ENCODE peak calls at places on chromosome 17, in seven cellular contexts. M is breast epithelium; U is CD8-positive, alpha-beta T cell; Q is adrenal gland; A is transverse colon; B is lung; W is HAP-1. H is an unnamed sample.

GRCh38 chr17:77513045-77513444 is 372.3 kb downstream of the SEC14L1 start:
- DNase-seq in W (no peak), A (no peak), U (no peak), Q (no peak), B (no peak), M (no peak), H (no peak)

GRCh38 chr17:36594626-36595401 is 3.1 kb downstream of the DHRS11 start:
- DNase-seq in U (no peak), W (no peak), A (peak; percentile 23), B (no peak), Q (no peak), M (peak; percentile 27), H (no peak)

GRCh38 chr17:76539631-76540271 is at the start of gene PRCD:
- DNase-seq in B (no peak), M (no peak), W (no peak), U (no peak), A (no peak), Q (no peak), H (peak; percentile 27)

GRCh38 chr17:76241205-76241539 is 879 bp upstream of the RNF157 start:
- DNase-seq in A (peak; percentile 41), B (no peak), W (no peak), M (no peak), U (no peak), Q (peak; percentile 55), H (no peak)

GRCh38 chr17:80795090-80795609 is 196.5 kb upstream of the CHMP6 start:
- DNase-seq in B (no peak), Q (no peak), U (no peak), M (peak; percentile 19), W (no peak), A (no peak), H (no peak)

GRCh38 chr17:33292184-33292980 is 713 bp downstream of the ASIC2 start:
- DNase-seq in M (no peak), A (peak; percentile 26), Q (no peak), B (no peak), W (no peak), U (no peak), H (peak; percentile 70)

GRCh38 chr17:80957461-80957941 is 34.1 kb upstream of the CHMP6 start:
- DNase-seq in U (no peak), M (no peak), B (no peak), A (no peak), Q (no peak), W (no peak), H (no peak)

GRCh38 chr17:48037036-48037881 is at the start of gene COPZ2:
- DNase-seq in U (peak; percentile 56), B (peak; percentile 63), W (no peak), A (peak; percentile 69), Q (peak; percentile 83), M (peak; percentile 68), H (peak; percentile 54)

GRCh38 chr17:80029235-80029974 is 6.3 kb downstream of the TBC1D16 start:
- DNase-seq in Q (peak; percentile 81), U (no peak), W (no peak), A (peak; percentile 68), B (peak; percentile 81), M (peak; percentile 82), H (peak; percentile 73)

GRCh38 chr17:82949361-82949760 is 109.5 kb upstream of the ZNF750 start:
- DNase-seq in U (no peak), W (no peak), B (no peak), M (no peak), A (no peak), Q (no peak), H (no peak)

GRCh38 chr17:82948081-82948511 is 108.3 kb upstream of the ZNF750 start:
- DNase-seq in B (no peak), Q (no peak), W (no peak), U (no peak), M (no peak), A (peak; percentile 6), H (peak; percentile 31)

GRCh38 chr17:82948957-82949356 is 109.1 kb upstream of the ZNF750 start:
- DNase-seq in Q (no peak), M (no peak), U (no peak), W (no peak), A (no peak), B (no peak), H (no peak)

GRCh38 chr17:82950525-82951102 is 110.8 kb upstream of the ZNF750 start:
- DNase-seq in M (no peak), W (no peak), Q (no peak), U (no peak), B (no peak), A (no peak), H (no peak)

GRCh38 chr17:82949984-82950383 is 110.2 kb upstream of the ZNF750 start:
- DNase-seq in U (no peak), Q (no peak), B (no peak), W (no peak), M (no peak), A (no peak), H (no peak)
- H3K9me3 ChIP-seq in U (peaks cover 4% of the 10 kb centered on the region), Q (no peaks in the 10 kb centered on the region), B (no peaks in the 10 kb centered on the region), W (peaks cover 16% of the 10 kb centered on the region), M (peaks cover 18% of the 10 kb centered on the region), A (peaks cover 4% of the 10 kb centered on the region), H (peaks cover 35% of the 10 kb centered on the region)

GRCh38 chr17:5184284-5184683 is 7.4 kb downstream of the ZNF594 start:
- DNase-seq in Q (no peak), M (no peak), B (no peak), W (no peak), U (peak; percentile 16), A (no peak), H (no peak)

GRCh38 chr17:5181509-5182305 is 10.0 kb downstream of the ZNF594 start:
- DNase-seq in U (no peak), M (no peak), B (no peak), A (no peak), W (no peak), Q (no peak), H (no peak)

GRCh38 chr17:5179003-5179402 is 12.7 kb downstream of the ZNF594 start:
- DNase-seq in B (no peak), U (no peak), M (no peak), A (no peak), W (no peak), Q (no peak), H (no peak)

GRCh38 chr17:5183410-5183793 is 8.3 kb downstream of the ZNF594 start:
- DNase-seq in Q (no peak), B (no peak), A (no peak), M (no peak), U (no peak), W (no peak), H (no peak)

GRCh38 chr17:5182597-5183409 is 8.9 kb downstream of the ZNF594 start:
- DNase-seq in A (no peak), W (no peak), M (no peak), Q (no peak), U (no peak), B (no peak), H (no peak)
- H3K9me3 ChIP-seq in A (peaks cover 97% of the 10 kb centered on the region), W (peaks cover 65% of the 10 kb centered on the region), M (peaks cover 89% of the 10 kb centered on the region), Q (peaks cover 16% of the 10 kb centered on the region), U (peaks cover 41% of the 10 kb centered on the region), B (peaks cover 40% of the 10 kb centered on the region), H (peaks cover 100% of the 10 kb centered on the region)

DNA sequence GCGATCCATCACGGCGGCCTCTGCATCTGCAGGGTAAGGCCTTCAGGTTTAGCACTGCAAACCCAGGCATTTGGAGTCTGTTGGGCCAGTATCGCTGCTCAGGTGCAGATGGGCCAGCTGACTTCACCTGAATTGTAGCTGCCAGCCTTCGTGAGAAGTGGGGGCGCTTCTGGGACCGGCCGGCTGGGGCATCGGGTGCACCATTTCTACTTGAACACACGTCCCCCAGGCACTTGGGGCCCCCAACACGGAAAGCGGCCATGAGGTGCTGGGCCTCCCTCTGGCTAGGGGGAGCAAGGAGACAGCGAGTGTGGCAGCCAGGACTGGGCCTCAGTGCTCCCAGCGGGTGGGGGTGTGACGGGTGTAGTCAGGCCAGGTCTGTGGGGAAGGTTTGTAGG is 767.6 kb downstream of the KCNJ18 start:
- DNase-seq in U (no peak), A (no peak), M (no peak), Q (no peak), B (no peak), W (no peak), H (no peak)
- H3K9me3 ChIP-seq in U (no peaks in the 10 kb centered on the region), A (no peaks in the 10 kb centered on the region), M (no peaks in the 10 kb centered on the region), Q (no peaks in the 10 kb centered on the region), B (peaks cover 14% of the 10 kb centered on the region), W (no peaks in the 10 kb centered on the region), H (peaks cover 53% of the 10 kb centered on the region)

GRCh38 chr17:22409160-22409751 is 716.9 kb downstream of the KCNJ18 start:
- DNase-seq in Q (no peak), B (no peak), M (no peak), W (no peak), A (no peak), U (no peak), H (no peak)

GRCh38 chr17:22410136-22410535 is 717.8 kb downstream of the KCNJ18 start:
- DNase-seq in M (no peak), B (no peak), W (no peak), A (no peak), U (no peak), Q (no peak), H (no peak)

DNA sequence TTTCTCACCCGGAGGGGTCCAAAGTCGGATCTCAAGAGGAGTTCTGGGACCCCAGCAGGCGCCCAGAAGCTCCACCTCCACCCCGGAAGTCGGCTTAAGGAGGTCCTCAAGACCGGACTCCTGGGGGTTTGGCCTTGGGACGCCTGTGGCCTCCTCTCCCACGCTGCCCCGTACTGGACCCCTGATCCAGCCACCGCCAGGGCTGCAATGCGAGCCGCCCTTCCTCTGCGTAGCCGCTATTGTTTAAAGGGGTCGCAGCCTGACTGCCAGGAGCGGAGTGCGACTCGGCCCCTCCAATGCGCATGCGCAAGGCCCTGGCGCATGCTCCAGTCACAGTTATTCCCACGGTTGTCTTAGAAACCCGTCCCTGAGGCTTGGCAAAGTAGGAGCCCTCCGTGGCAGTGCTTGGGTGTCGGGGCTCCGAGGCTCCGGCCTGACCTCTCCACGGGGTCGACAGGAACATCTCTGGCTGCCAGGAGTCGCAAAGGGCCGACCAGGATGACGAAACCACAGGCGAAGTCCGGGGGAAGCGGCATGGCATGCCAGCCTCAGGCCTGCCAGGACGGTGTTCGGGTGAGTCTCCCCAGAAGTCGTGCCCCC is 719.0 kb downstream of the KCNJ18 start:
- DNase-seq in U (no peak), M (no peak), A (no peak), B (no peak), W (no peak), Q (no peak), H (no peak)
- H3K9me3 ChIP-seq in U (no peaks in the 10 kb centered on the region), M (peaks cover 27% of the 10 kb centered on the region), A (no peaks in the 10 kb centered on the region), B (peaks cover 22% of the 10 kb centered on the region), W (no peaks in the 10 kb centered on the region), Q (no peaks in the 10 kb centered on the region), H (peaks cover 56% of the 10 kb centered on the region)

GRCh38 chr17:82942166-82943130 is 102.6 kb upstream of the ZNF750 start:
- DNase-seq in W (no peak), B (no peak), Q (no peak), M (peak; percentile 46), A (peak; percentile 5), U (no peak), H (peak; percentile 37)
- H3K9me3 ChIP-seq in W (peaks cover 14% of the 10 kb centered on the region), B (peaks cover 14% of the 10 kb centered on the region), Q (no peaks in the 10 kb centered on the region), M (peaks cover 32% of the 10 kb centered on the region), A (peaks cover 8% of the 10 kb centered on the region), U (peaks cover 13% of the 10 kb centered on the region), H (peaks cover 22% of the 10 kb centered on the region)